ENCODE peak calls at places on chromosome 21, in four cellular contexts. One of them, this sample, is unnamed.
A peak's percentile ranks its signal among the peaks of the same experiment; 100 is the strongest.

GRCh38 chr21:46229133-46229922 is 754 bp upstream of the LSS start:
- DNase-seq in effector memory CD8-positive, alpha-beta T cell: peak; percentile 10
- DNase-seq in nephron progenitor cell: no peak
- DNase-seq in AML-193: peak; percentile 69
- DNase-seq in this sample: no peak

GRCh38 chr21:46546799-46547198 is 58.1 kb downstream of the S100B start:
- DNase-seq in effector memory CD8-positive, alpha-beta T cell: no peak
- DNase-seq in nephron progenitor cell: no peak
- DNase-seq in AML-193: no peak
- DNase-seq in this sample: no peak

GRCh38 chr21:46297311-46298082 is 11.4 kb downstream of the YBEY start:
- DNase-seq in effector memory CD8-positive, alpha-beta T cell: no peak
- DNase-seq in nephron progenitor cell: no peak
- DNase-seq in AML-193: no peak
- DNase-seq in this sample: no peak

GRCh38 chr21:15034126-15034848 is 30.5 kb downstream of the NRIP1 start:
- DNase-seq in effector memory CD8-positive, alpha-beta T cell: no peak
- DNase-seq in nephron progenitor cell: no peak
- DNase-seq in AML-193: no peak
- DNase-seq in this sample: no peak

GRCh38 chr21:43192501-43193081 is 23.8 kb downstream of the CRYAA start:
- DNase-seq in effector memory CD8-positive, alpha-beta T cell: no peak
- DNase-seq in nephron progenitor cell: no peak
- DNase-seq in AML-193: no peak
- DNase-seq in this sample: no peak

GRCh38 chr21:42563261-42564045 is 49.8 kb downstream of the SLC37A1 start:
- DNase-seq in effector memory CD8-positive, alpha-beta T cell: no peak
- DNase-seq in nephron progenitor cell: no peak
- DNase-seq in AML-193: no peak
- DNase-seq in this sample: no peak

GRCh38 chr21:31136891-31137290 is 98.6 kb upstream of the KRTAP19-8 start:
- DNase-seq in effector memory CD8-positive, alpha-beta T cell: no peak
- DNase-seq in nephron progenitor cell: no peak
- DNase-seq in AML-193: no peak
- DNase-seq in this sample: no peak

GRCh38 chr21:45549670-45550463 is 7.6 kb upstream of the SLC19A1 start:
- DNase-seq in effector memory CD8-positive, alpha-beta T cell: no peak
- DNase-seq in nephron progenitor cell: no peak
- DNase-seq in AML-193: peak; percentile 20
- DNase-seq in this sample: no peak

GRCh38 chr21:43637530-43637929 is 21.8 kb downstream of the HSF2BP start:
- DNase-seq in effector memory CD8-positive, alpha-beta T cell: no peak
- DNase-seq in nephron progenitor cell: no peak
- DNase-seq in AML-193: no peak
- DNase-seq in this sample: no peak

GRCh38 chr21:25506887-25507286 is 100.4 kb downstream of the MRPL39 start:
- DNase-seq in effector memory CD8-positive, alpha-beta T cell: no peak
- DNase-seq in nephron progenitor cell: no peak
- DNase-seq in AML-193: no peak
- DNase-seq in this sample: no peak

GRCh38 chr21:22575165-22575584 is 1577.0 kb downstream of the NCAM2 start:
- DNase-seq in effector memory CD8-positive, alpha-beta T cell: no peak
- DNase-seq in nephron progenitor cell: peak; percentile 25
- DNase-seq in AML-193: peak; percentile 55
- DNase-seq in this sample: no peak

GRCh38 chr21:15560383-15561056 is 169.3 kb upstream of the USP25 start:
- DNase-seq in effector memory CD8-positive, alpha-beta T cell: no peak
- DNase-seq in nephron progenitor cell: no peak
- DNase-seq in AML-193: no peak
- DNase-seq in this sample: no peak

GRCh38 chr21:33940846-33941245 is 25.2 kb upstream of the ATP5PO start:
- DNase-seq in effector memory CD8-positive, alpha-beta T cell: no peak
- DNase-seq in nephron progenitor cell: no peak
- DNase-seq in AML-193: no peak
- DNase-seq in this sample: no peak

GRCh38 chr21:31922881-31923280 is 50.1 kb downstream of the HUNK start:
- DNase-seq in effector memory CD8-positive, alpha-beta T cell: no peak
- DNase-seq in nephron progenitor cell: no peak
- DNase-seq in AML-193: no peak
- DNase-seq in this sample: no peak

GRCh38 chr21:25791321-25791720 is 56.5 kb downstream of the GABPA start:
- DNase-seq in effector memory CD8-positive, alpha-beta T cell: no peak
- DNase-seq in nephron progenitor cell: no peak
- DNase-seq in AML-193: no peak
- DNase-seq in this sample: no peak

GRCh38 chr21:26409735-26410134 is 163.4 kb downstream of the CYYR1 start:
- DNase-seq in effector memory CD8-positive, alpha-beta T cell: no peak
- DNase-seq in nephron progenitor cell: no peak
- DNase-seq in AML-193: no peak
- DNase-seq in this sample: no peak

GRCh38 chr21:36030581-36031189 is 29.6 kb downstream of the SETD4 start:
- DNase-seq in effector memory CD8-positive, alpha-beta T cell: no peak
- DNase-seq in nephron progenitor cell: no peak
- DNase-seq in AML-193: no peak
- DNase-seq in this sample: no peak

GRCh38 chr21:34810786-34811185 is 142.0 kb downstream of the CLIC6 start:
- DNase-seq in effector memory CD8-positive, alpha-beta T cell: no peak
- DNase-seq in nephron progenitor cell: no peak
- DNase-seq in AML-193: no peak
- DNase-seq in this sample: no peak

GRCh38 chr21:14071902-14072734 is 138.6 kb downstream of the LIPI start:
- DNase-seq in effector memory CD8-positive, alpha-beta T cell: no peak
- DNase-seq in nephron progenitor cell: no peak
- DNase-seq in AML-193: no peak
- DNase-seq in this sample: no peak

GRCh38 chr21:41396452-41397107 is 29.5 kb upstream of the MX1 start:
- DNase-seq in effector memory CD8-positive, alpha-beta T cell: no peak
- DNase-seq in nephron progenitor cell: no peak
- DNase-seq in AML-193: peak; percentile 83
- DNase-seq in this sample: no peak

GRCh38 chr21:31730687-31731111 is 1.2 kb downstream of the SCAF4 start:
- DNase-seq in effector memory CD8-positive, alpha-beta T cell: no peak
- DNase-seq in nephron progenitor cell: peak; percentile 20
- DNase-seq in AML-193: no peak
- DNase-seq in this sample: no peak

GRCh38 chr21:36499578-36500471 is 19.9 kb upstream of the CLDN14 start:
- DNase-seq in effector memory CD8-positive, alpha-beta T cell: no peak
- DNase-seq in nephron progenitor cell: no peak
- DNase-seq in AML-193: no peak
- DNase-seq in this sample: no peak

GRCh38 chr21:36722370-36723368 is 23.8 kb downstream of the SIM2 start:
- DNase-seq in effector memory CD8-positive, alpha-beta T cell: no peak
- DNase-seq in nephron progenitor cell: no peak
- DNase-seq in AML-193: no peak
- DNase-seq in this sample: no peak

This sample was measured in CD4-positive, CD25-positive, alpha-beta regulatory T cell.